ENCODE peak calls at places on chromosome 18, in four cellular contexts. L is PC-9, B is fibroblast of lung, O is astrocyte. T is an unnamed sample.

GRCh38 chr18:23340661-23341060 is 112.4 kb upstream of the RIOK3 start:
- DNase-seq in L (no peak), B (peak; percentile 79), O (no peak), T (no peak)

GRCh38 chr18:7557891-7558454 is 9.1 kb upstream of the PTPRM start:
- DNase-seq in L (no peak), B (no peak), O (no peak), T (no peak)

GRCh38 chr18:48488388-48488850 is 50.4 kb upstream of the CTIF start:
- DNase-seq in L (peak; percentile 79), B (peak; percentile 73), O (peak; percentile 95), T (peak; percentile 28)

GRCh38 chr18:13641551-13642439 is 84.6 kb downstream of the FAM210A start:
- DNase-seq in L (no peak), B (no peak), O (no peak), T (no peak)

GRCh38 chr18:5770176-5770575 is 125.1 kb downstream of the TMEM200C start:
- DNase-seq in L (no peak), B (no peak), O (no peak), T (no peak)

GRCh38 chr18:500556-501405 is at the start of gene COLEC12:
- DNase-seq in L (no peak), B (no peak), O (no peak), T (no peak)

GRCh38 chr18:12703714-12704113 is 872 bp downstream of the PSMG2 start:
- DNase-seq in L (no peak), B (peak; percentile 20), O (peak; percentile 23), T (no peak)

GRCh38 chr18:76783786-76784484 is 38.4 kb upstream of the ZNF236 start:
- DNase-seq in L (no peak), B (no peak), O (no peak), T (no peak)

GRCh38 chr18:54606835-54607212 is 15.8 kb downstream of the DYNAP start:
- DNase-seq in L (no peak), B (no peak), O (no peak), T (no peak)

GRCh38 chr18:77114564-77115391 is 17.8 kb downstream of the MBP start:
- DNase-seq in L (peak; percentile 41), B (peak; percentile 98), O (peak; percentile 65), T (peak; percentile 99)

GRCh38 chr18:4453712-4454547 is 1.2 kb downstream of the DLGAP1 start:
- DNase-seq in L (no peak), B (no peak), O (no peak), T (no peak)

GRCh38 chr18:21241224-21242131 is 554 bp upstream of the GREB1L start:
- DNase-seq in L (peak; percentile 12), B (no peak), O (no peak), T (no peak)
- H3K4me3 ChIP-seq in L (peak overlapping the region; percentile 58), B (no peak overlapping the region), O (peak overlapping the region; percentile 33), T (peak overlapping the region; percentile 34)

GRCh38 chr18:63443820-63444219 is 21.5 kb upstream of the VPS4B start:
- DNase-seq in L (no peak), B (no peak), O (no peak), T (peak; percentile 92)

GRCh38 chr18:63445067-63445466 is 22.8 kb upstream of the VPS4B start:
- DNase-seq in L (no peak), B (no peak), O (no peak), T (no peak)

GRCh38 chr18:63447066-63447465 is 24.8 kb upstream of the VPS4B start:
- DNase-seq in L (no peak), B (no peak), O (no peak), T (no peak)

GRCh38 chr18:63444567-63444966 is 22.3 kb upstream of the VPS4B start:
- DNase-seq in L (no peak), B (peak; percentile 77), O (no peak), T (no peak)

DNA sequence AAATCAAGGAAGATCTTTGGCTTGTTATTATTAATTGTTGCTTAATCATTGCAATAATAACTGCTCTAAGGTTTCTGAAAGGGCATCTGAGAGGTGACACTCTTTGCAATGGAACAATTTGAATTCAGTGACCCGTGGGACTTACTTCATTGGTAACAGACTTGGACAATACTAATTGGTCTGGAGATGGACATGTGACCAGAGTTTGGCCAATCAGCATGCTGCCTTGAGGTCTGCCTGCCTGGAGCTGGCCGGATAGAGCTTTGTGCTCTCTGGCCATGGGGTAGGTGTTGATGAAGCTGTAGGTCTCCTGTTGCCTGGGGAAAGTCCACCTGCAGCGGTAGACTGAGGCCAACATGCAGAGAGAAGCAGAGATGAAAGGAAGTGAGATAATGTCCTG is 24.0 kb upstream of the VPS4B start:
- DNase-seq in L (no peak), B (no peak), O (no peak), T (no peak)
- H2AFZ ChIP-seq in L (no peak overlapping the region), B (no peak overlapping the region), O (no peak overlapping the region), T (no peak overlapping the region)

GRCh38 chr18:35484034-35484433 is 13.7 kb downstream of the INO80C start:
- DNase-seq in L (no peak), B (no peak), O (no peak), T (no peak)

GRCh38 chr18:35479911-35480586 is 17.7 kb downstream of the INO80C start:
- DNase-seq in L (peak; percentile 46), B (no peak), O (no peak), T (no peak)

GRCh38 chr18:35478520-35479435 is 19.0 kb downstream of the INO80C start:
- DNase-seq in L (peak; percentile 43), B (peak; percentile 80), O (peak; percentile 79), T (peak; percentile 96)

GRCh38 chr18:35485852-35486251 is 11.9 kb downstream of the INO80C start:
- DNase-seq in L (no peak), B (no peak), O (no peak), T (no peak)

GRCh38 chr18:35481960-35482366 is 15.8 kb downstream of the INO80C start:
- DNase-seq in L (no peak), B (no peak), O (peak; percentile 34), T (no peak)
- H3K4me3 ChIP-seq in L (no peak overlapping the region), B (no peak overlapping the region), O (no peak overlapping the region), T (no peak overlapping the region)

GRCh38 chr18:45782662-45783061 is 42.8 kb upstream of the SIGLEC15 start:
- DNase-seq in L (no peak), B (no peak), O (no peak), T (no peak)

GRCh38 chr18:45785015-45785597 is 40.4 kb upstream of the SIGLEC15 start:
- DNase-seq in L (no peak), B (peak; percentile 67), O (no peak), T (no peak)

GRCh38 chr18:45787346-45787745 is 38.1 kb upstream of the SIGLEC15 start:
- DNase-seq in L (no peak), B (no peak), O (no peak), T (no peak)

GRCh38 chr18:45780568-45780967 is 44.9 kb upstream of the SIGLEC15 start:
- DNase-seq in L (no peak), B (peak; percentile 44), O (no peak), T (no peak)

GRCh38 chr18:45783097-45784075 is 42.1 kb upstream of the SIGLEC15 start:
- DNase-seq in L (no peak), B (no peak), O (peak; percentile 81), T (no peak)
- H2AFZ ChIP-seq in L (no peak overlapping the region), B (peak overlapping the region; percentile 1), O (peak overlapping the region; percentile 42), T (peak overlapping the region; percentile 71)

GRCh38 chr18:50374170-50374752 is 585 bp upstream of the SKA1 start:
- DNase-seq in L (no peak), B (no peak), O (no peak), T (no peak)
- H3K4me3 ChIP-seq in L (peak overlapping the region; percentile 68), B (peak overlapping the region; percentile 94), O (peak overlapping the region; percentile 90), T (peak overlapping the region; percentile 68)

DNA sequence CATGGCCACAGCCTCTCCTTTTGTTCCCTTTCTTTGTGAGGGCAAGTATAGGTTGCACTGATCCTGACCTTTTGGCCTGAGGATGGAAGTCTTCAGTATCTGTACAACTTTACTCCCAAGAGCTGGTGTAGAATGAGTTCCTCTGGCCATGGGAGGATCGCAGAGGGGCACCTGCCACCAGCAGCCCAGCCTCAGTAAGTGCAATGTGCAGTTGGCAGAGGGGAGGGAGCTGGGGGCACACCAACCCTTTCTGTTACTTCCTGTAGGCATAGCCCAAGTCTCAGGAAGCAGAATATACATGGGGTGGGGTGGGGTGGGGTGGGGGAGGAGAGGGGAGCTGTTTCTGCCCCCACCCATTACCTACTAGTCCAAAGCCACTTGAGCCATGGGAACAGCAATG is 65.1 kb upstream of the AQP4 start:
- DNase-seq in L (no peak), B (no peak), O (no peak), T (no peak)
- H2AFZ ChIP-seq in L (no peak overlapping the region), B (no peak overlapping the region), O (no peak overlapping the region), T (no peak overlapping the region)